ENCODE peak calls at places on chromosome 11, in seven cellular contexts. X is body of pancreas; G is upper lobe of right lung; K is colonic mucosa; F is effector memory CD4-positive, alpha-beta T cell; O is lung; M is psoas muscle. U is an unnamed sample.
A peak's percentile ranks its signal among the peaks of the same experiment; 100 is the strongest.

GRCh38 chr11:134845474-134846435 is 433.7 kb upstream of the B3GAT1 start:
- DNase-seq in X (no peak), G (no peak), K (no peak), F (no peak), O (peak; percentile 11), M (no peak), U (no peak)

GRCh38 chr11:119783466-119784400 is 54.7 kb upstream of the NECTIN1 start:
- DNase-seq in X (no peak), G (no peak), K (no peak), F (no peak), O (no peak), M (no peak), U (no peak)

GRCh38 chr11:58656348-58656747 is 33.9 kb downstream of the CNTF start:
- DNase-seq in X (no peak), G (no peak), K (no peak), F (no peak), O (no peak), M (no peak), U (no peak)

GRCh38 chr11:90845126-90845525 is 622.3 kb upstream of the CHORDC1 start:
- DNase-seq in X (no peak), G (no peak), K (no peak), F (no peak), O (no peak), M (no peak), U (no peak)

GRCh38 chr11:64918056-64918455 is 1.0 kb upstream of the ATG2A start:
- DNase-seq in X (no peak), G (no peak), K (no peak), F (no peak), O (no peak), M (no peak), U (no peak)

GRCh38 chr11:130042093-130042591 is 27.6 kb upstream of the APLP2 start:
- DNase-seq in X (peak; percentile 40), G (no peak), K (no peak), F (no peak), O (no peak), M (no peak), U (no peak)

GRCh38 chr11:59573216-59573615 is 42.4 kb downstream of the OSBP start:
- DNase-seq in X (no peak), G (no peak), K (no peak), F (no peak), O (no peak), M (no peak), U (no peak)

GRCh38 chr11:93122535-93122934 is 75.3 kb downstream of the SLC36A4 start:
- DNase-seq in X (no peak), G (no peak), K (no peak), F (no peak), O (no peak), M (no peak), U (no peak)

GRCh38 chr11:67045314-67045713 is 11.3 kb upstream of the RHOD start:
- DNase-seq in X (no peak), G (no peak), K (no peak), F (no peak), O (no peak), M (peak; percentile 50), U (no peak)

GRCh38 chr11:100546714-100547113 is 140.4 kb upstream of the ARHGAP42 start:
- DNase-seq in X (no peak), G (no peak), K (peak; percentile 23), F (no peak), O (no peak), M (no peak), U (no peak)

GRCh38 chr11:34065505-34066203 is 14.1 kb downstream of the CAPRIN1 start:
- DNase-seq in X (no peak), G (no peak), K (no peak), F (no peak), O (no peak), M (no peak), U (no peak)

GRCh38 chr11:102882389-102883024 is 7.7 kb upstream of the MMP12 start:
- DNase-seq in X (no peak), G (no peak), K (no peak), F (no peak), O (no peak), M (no peak), U (no peak)

GRCh38 chr11:12224537-12224893 is 114.1 kb downstream of the MICAL2 start:
- DNase-seq in X (peak; percentile 81), G (peak; percentile 84), K (peak; percentile 64), F (peak; percentile 87), O (peak; percentile 71), M (peak; percentile 80), U (peak; percentile 86)

GRCh38 chr11:2419638-2420501 is 19.3 kb downstream of the TSSC4 start:
- DNase-seq in X (peak; percentile 80), G (peak; percentile 88), K (peak; percentile 81), F (peak; percentile 30), O (peak; percentile 71), M (peak; percentile 74), U (peak; percentile 47)

GRCh38 chr11:88266919-88267318 is 70.6 kb downstream of the CTSC start:
- DNase-seq in X (no peak), G (peak; percentile 17), K (no peak), F (no peak), O (no peak), M (no peak), U (no peak)
- H3K4me3 ChIP-seq in X (no peak overlapping the region), G (no peak overlapping the region), K (no peak overlapping the region), F (no peak overlapping the region), O (no peak overlapping the region), M (no peak overlapping the region), U (no peak overlapping the region)

GRCh38 chr11:118042791-118043190 is 34.1 kb upstream of the TMPRSS4 start:
- DNase-seq in X (no peak), G (no peak), K (no peak), F (no peak), O (no peak), M (no peak), U (no peak)
- H3K4me1 ChIP-seq in X (no peaks in the 10 kb centered on the region), G (no peaks in the 10 kb centered on the region), K (no peaks in the 10 kb centered on the region), F (peaks cover 56% of the 10 kb centered on the region), O (peaks cover 2% of the 10 kb centered on the region), M (no peaks in the 10 kb centered on the region), U (peaks cover 62% of the 10 kb centered on the region)

GRCh38 chr11:1384206-1384965 is 5.3 kb upstream of the BRSK2 start:
- DNase-seq in X (no peak), G (no peak), K (no peak), F (no peak), O (no peak), M (peak; percentile 5), U (no peak)

GRCh38 chr11:1382429-1382828 is 7.3 kb upstream of the BRSK2 start:
- DNase-seq in X (no peak), G (no peak), K (no peak), F (no peak), O (no peak), M (peak; percentile 12), U (no peak)

GRCh38 chr11:1381793-1382425 is 7.8 kb upstream of the BRSK2 start:
- DNase-seq in X (no peak), G (no peak), K (no peak), F (no peak), O (no peak), M (no peak), U (peak; percentile 47)

GRCh38 chr11:1387521-1387920 is 2.2 kb upstream of the BRSK2 start:
- DNase-seq in X (no peak), G (no peak), K (no peak), F (no peak), O (no peak), M (peak; percentile 13), U (no peak)

DNA sequence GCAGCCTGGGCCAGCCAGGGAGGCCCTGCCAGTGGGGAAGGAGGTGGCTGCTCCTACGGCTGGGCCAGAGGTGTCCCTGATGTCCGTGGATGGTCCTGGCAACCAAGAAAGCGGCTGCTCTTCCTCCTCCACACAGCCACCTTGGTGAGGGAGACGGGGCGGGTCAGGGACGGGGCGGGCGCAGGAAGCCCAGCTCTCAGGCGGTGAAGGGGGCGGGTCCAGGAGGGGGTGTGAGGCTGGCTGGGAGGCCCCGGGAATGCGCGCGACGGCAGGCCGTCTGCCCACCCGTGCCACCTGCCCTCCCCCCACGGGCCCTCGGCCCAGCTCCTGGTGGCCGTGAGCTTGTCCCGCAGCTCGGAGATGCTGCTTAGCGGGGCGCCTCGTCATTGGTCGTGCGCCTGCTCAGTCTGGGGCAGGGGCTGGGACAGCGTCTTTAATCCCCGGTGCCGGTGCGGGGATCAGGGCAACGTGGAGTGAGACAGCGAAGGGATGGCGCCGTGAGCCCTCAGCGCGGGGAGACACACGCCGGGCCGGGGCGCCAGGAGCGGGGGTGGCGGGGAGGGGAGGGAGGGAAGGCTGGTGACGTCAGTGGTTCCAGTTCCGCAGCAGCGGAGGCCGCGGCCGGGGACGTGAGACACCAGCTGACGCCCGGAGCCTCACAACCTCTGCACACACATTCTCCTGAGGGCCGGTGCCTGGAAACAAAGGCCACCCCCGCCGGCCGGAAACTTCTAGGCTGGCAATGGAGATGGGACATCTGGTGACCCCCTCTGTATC is 6.7 kb upstream of the BRSK2 start:
- DNase-seq in X (peak; percentile 87), G (peak; percentile 92), K (peak; percentile 75), F (peak; percentile 71), O (peak; percentile 73), M (peak; percentile 80), U (peak; percentile 72)
- H3K4me3 ChIP-seq in X (peak overlapping the region; percentile 16), G (peak overlapping the region; percentile 52), K (peak overlapping the region; percentile 45), F (peak overlapping the region; percentile 56), O (peak overlapping the region; percentile 9), M (peak overlapping the region; percentile 63), U (peak overlapping the region; percentile 62)

DNA sequence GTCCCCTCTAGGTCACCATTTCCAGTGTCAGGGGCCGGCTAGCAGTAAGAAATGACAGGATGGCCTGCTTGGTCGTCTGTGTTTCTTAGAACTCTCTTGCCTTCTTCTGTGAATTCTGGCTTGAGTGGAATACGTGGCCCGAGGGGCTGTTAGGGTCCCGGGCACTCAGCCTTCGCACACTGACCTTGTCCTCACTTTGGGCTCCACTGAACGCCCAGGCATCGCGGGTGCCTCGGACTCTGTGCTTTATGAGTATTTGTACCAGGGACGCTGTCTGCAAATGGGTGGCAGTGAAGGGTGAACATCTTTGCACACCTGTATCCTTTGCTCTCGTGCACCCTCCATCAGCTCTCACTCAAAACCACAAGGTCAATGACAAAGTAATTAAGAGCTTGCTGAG is 123.4 kb upstream of the ANO1 start:
- DNase-seq in X (no peak), G (peak; percentile 40), K (no peak), F (no peak), O (no peak), M (no peak), U (no peak)
- H3K4me1 ChIP-seq in X (no peaks in the 10 kb centered on the region), G (no peaks in the 10 kb centered on the region), K (no peaks in the 10 kb centered on the region), F (no peaks in the 10 kb centered on the region), O (peaks cover 2% of the 10 kb centered on the region), M (no peaks in the 10 kb centered on the region), U (no peaks in the 10 kb centered on the region)

GRCh38 chr11:79165908-79166307 is 274.9 kb downstream of the TENM4 start:
- DNase-seq in X (no peak), G (no peak), K (no peak), F (no peak), O (no peak), M (no peak), U (no peak)
- H3K4me3 ChIP-seq in X (no peak overlapping the region), G (no peak overlapping the region), K (no peak overlapping the region), F (no peak overlapping the region), O (no peak overlapping the region), M (no peak overlapping the region), U (no peak overlapping the region)

U was measured in CD8-positive, alpha-beta memory T cell.